ENCODE peak calls at places on chromosomes 16 and 17, in four cellular contexts. One of them, this sample, is unnamed.

GRCh38 chr17:81693491-81694360 is 9.4 kb upstream of the MRPL12 start:
- DNase-seq in GM23338: peak
- DNase-seq in endothelial cell of umbilical vein: no peak
- DNase-seq in H1: no peak
- DNase-seq in this sample: no peak

GRCh38 chr17:17676752-17677151 is 4.5 kb upstream of the RAI1 start:
- DNase-seq in GM23338: no peak
- DNase-seq in endothelial cell of umbilical vein: no peak
- DNase-seq in H1: no peak
- DNase-seq in this sample: no peak

GRCh38 chr17:38871247-38871991 is 1.6 kb downstream of the LASP1 start:
- DNase-seq in GM23338: peak
- DNase-seq in endothelial cell of umbilical vein: peak
- DNase-seq in H1: no peak
- DNase-seq in this sample: peak

GRCh38 chr17:39099686-39100293 is 51.6 kb downstream of the PLXDC1 start:
- DNase-seq in GM23338: no peak
- DNase-seq in endothelial cell of umbilical vein: no peak
- DNase-seq in H1: no peak
- DNase-seq in this sample: peak

GRCh38 chr16:88455610-88456355 is 2.7 kb downstream of the ZFPM1 start:
- DNase-seq in GM23338: peak
- DNase-seq in endothelial cell of umbilical vein: peak
- DNase-seq in H1: no peak
- DNase-seq in this sample: peak

GRCh38 chr17:17806611-17807010 is 30.2 kb downstream of the SREBF1 start:
- DNase-seq in GM23338: no peak
- DNase-seq in endothelial cell of umbilical vein: no peak
- DNase-seq in H1: no peak
- DNase-seq in this sample: no peak

GRCh38 chr16:27463741-27464662 is 62.0 kb downstream of the IL21R start:
- DNase-seq in GM23338: no peak
- DNase-seq in endothelial cell of umbilical vein: no peak
- DNase-seq in H1: no peak
- DNase-seq in this sample: no peak

GRCh38 chr16:48099455-48099854 is 56.3 kb downstream of the ABCC12 start:
- DNase-seq in GM23338: peak
- DNase-seq in endothelial cell of umbilical vein: no peak
- DNase-seq in H1: no peak
- DNase-seq in this sample: no peak

GRCh38 chr16:19094542-19095365 is 19.0 kb upstream of the ITPRIPL2 start:
- DNase-seq in GM23338: peak
- DNase-seq in endothelial cell of umbilical vein: no peak
- DNase-seq in H1: no peak
- DNase-seq in this sample: peak

GRCh38 chr17:59534583-59534982 is 30.8 kb upstream of the DHX40 start:
- DNase-seq in GM23338: peak
- DNase-seq in endothelial cell of umbilical vein: no peak
- DNase-seq in H1: no peak
- DNase-seq in this sample: no peak

GRCh38 chr17:70190959-70191805 is 21.9 kb downstream of the KCNJ2 start:
- DNase-seq in GM23338: peak
- DNase-seq in endothelial cell of umbilical vein: no peak
- DNase-seq in H1: no peak
- DNase-seq in this sample: no peak

GRCh38 chr16:21264226-21265036 is 13.7 kb downstream of the CRYM start:
- DNase-seq in GM23338: no peak
- DNase-seq in endothelial cell of umbilical vein: peak
- DNase-seq in H1: no peak
- DNase-seq in this sample: peak

GRCh38 chr16:4419402-4419801 is 3.0 kb upstream of the CORO7 start:
- DNase-seq in GM23338: no peak
- DNase-seq in endothelial cell of umbilical vein: no peak
- DNase-seq in H1: no peak
- DNase-seq in this sample: no peak

DNA sequence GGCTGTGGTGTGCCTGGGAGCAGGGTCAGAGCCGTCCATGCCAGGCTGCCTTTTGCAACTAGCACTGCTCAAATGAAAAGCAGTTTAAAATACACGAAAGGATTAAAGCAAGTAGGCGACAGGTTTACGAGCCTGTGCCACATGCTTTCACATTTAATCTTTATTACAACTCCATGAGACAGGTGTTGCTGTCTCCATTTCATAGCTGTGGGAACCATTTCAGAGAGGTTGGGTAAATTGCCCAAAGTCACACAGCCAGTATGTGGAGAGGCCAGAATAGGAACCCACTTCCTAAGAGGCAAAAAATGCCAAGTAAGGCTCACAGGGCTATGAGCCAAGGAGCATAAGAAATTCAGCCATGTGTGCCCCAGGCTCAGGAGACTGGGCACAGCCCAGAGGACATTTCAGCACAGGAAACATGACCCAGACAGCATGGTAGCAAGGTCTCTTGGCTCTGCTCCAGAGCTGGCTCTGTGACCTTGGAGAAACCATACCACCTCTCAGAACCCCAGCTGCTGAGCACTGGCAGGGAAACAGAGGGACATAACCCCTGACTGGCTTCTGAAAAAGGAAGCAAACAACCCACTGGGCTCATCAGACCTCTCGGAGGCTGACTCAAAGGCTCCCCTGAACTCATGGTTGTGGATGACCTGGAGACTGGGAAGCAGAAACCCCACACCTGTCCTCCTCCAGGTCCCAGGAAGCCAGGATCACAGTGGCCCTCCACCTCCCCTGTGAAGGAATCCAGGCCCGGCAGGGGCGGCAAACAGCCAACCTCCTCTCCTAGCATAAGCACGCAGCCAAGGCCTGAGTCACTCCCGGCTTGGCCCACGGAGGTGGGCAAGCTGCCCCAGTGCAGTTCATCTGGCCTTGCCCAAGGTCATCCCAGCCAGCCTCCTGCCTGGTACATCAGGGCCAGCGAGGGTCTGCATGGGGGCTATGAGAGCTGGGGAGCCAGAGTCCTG is 40.3 kb upstream of the MRPS23 start:
- DNase-seq in GM23338: no peak
- DNase-seq in endothelial cell of umbilical vein: peak
- DNase-seq in H1: no peak
- DNase-seq in this sample: peak
- TF ChIP-seq POLR2AphosphoS5 in GM23338: no peak
- TF ChIP-seq POLR2AphosphoS5 in endothelial cell of umbilical vein: peak
- TF ChIP-seq POLR2AphosphoS5 in H1: no peak
- TF ChIP-seq POLR2AphosphoS5 in this sample: peak

GRCh38 chr16:10929853-10930754 is 12.2 kb downstream of the DEXI start:
- DNase-seq in GM23338: no peak
- DNase-seq in endothelial cell of umbilical vein: no peak
- DNase-seq in H1: no peak
- DNase-seq in this sample: no peak
- H3K27ac ChIP-seq in GM23338: no peak
- H3K27ac ChIP-seq in endothelial cell of umbilical vein: no peak
- H3K27ac ChIP-seq in H1: no peak
- H3K27ac ChIP-seq in this sample: no peak

GRCh38 chr16:30698139-30698815 is 694 bp upstream of the SRCAP start:
- DNase-seq in GM23338: peak
- DNase-seq in endothelial cell of umbilical vein: peak
- DNase-seq in H1: peak
- DNase-seq in this sample: peak
- TF ChIP-seq POLR2AphosphoS5 in GM23338: peak
- TF ChIP-seq POLR2AphosphoS5 in endothelial cell of umbilical vein: peak
- TF ChIP-seq POLR2AphosphoS5 in H1: peak
- TF ChIP-seq POLR2AphosphoS5 in this sample: peak

GRCh38 chr16:85114909-85115567 is 2.8 kb upstream of the CIBAR2 start:
- DNase-seq in GM23338: peak
- DNase-seq in endothelial cell of umbilical vein: peak
- DNase-seq in H1: peak
- DNase-seq in this sample: peak
- H3K27ac ChIP-seq in GM23338: no peak
- H3K27ac ChIP-seq in endothelial cell of umbilical vein: peak
- H3K27ac ChIP-seq in H1: no peak
- H3K27ac ChIP-seq in this sample: peak

GRCh38 chr16:89700100-89700648 is 1.3 kb downstream of the SPATA2L start:
- DNase-seq in GM23338: peak
- DNase-seq in endothelial cell of umbilical vein: peak
- DNase-seq in H1: peak
- DNase-seq in this sample: peak
- TF ChIP-seq POLR2AphosphoS5 in GM23338: no peak
- TF ChIP-seq POLR2AphosphoS5 in endothelial cell of umbilical vein: peak
- TF ChIP-seq POLR2AphosphoS5 in H1: peak
- TF ChIP-seq POLR2AphosphoS5 in this sample: peak

GRCh38 chr17:74642556-74642955 is 19.0 kb upstream of the CD300E start:
- DNase-seq in GM23338: no peak
- DNase-seq in endothelial cell of umbilical vein: no peak
- DNase-seq in H1: no peak
- DNase-seq in this sample: no peak
- H3K27ac ChIP-seq in GM23338: no peak
- H3K27ac ChIP-seq in endothelial cell of umbilical vein: no peak
- H3K27ac ChIP-seq in H1: no peak
- H3K27ac ChIP-seq in this sample: no peak

GRCh38 chr17:57785032-57785431 is 39.9 kb upstream of the CCDC182 start:
- DNase-seq in GM23338: no peak
- DNase-seq in endothelial cell of umbilical vein: no peak
- DNase-seq in H1: no peak
- DNase-seq in this sample: peak
- TF ChIP-seq POLR2AphosphoS5 in GM23338: no peak
- TF ChIP-seq POLR2AphosphoS5 in endothelial cell of umbilical vein: no peak
- TF ChIP-seq POLR2AphosphoS5 in H1: no peak
- TF ChIP-seq POLR2AphosphoS5 in this sample: no peak

GRCh38 chr17:78174870-78175642 is 6.7 kb downstream of the SYNGR2 start:
- DNase-seq in GM23338: peak
- DNase-seq in endothelial cell of umbilical vein: no peak
- DNase-seq in H1: no peak
- DNase-seq in this sample: peak
- H3K27ac ChIP-seq in GM23338: peak
- H3K27ac ChIP-seq in endothelial cell of umbilical vein: no peak
- H3K27ac ChIP-seq in H1: no peak
- H3K27ac ChIP-seq in this sample: peak

GRCh38 chr17:33534063-33534462 is 241.0 kb upstream of the ASIC2 start:
- DNase-seq in GM23338: no peak
- DNase-seq in endothelial cell of umbilical vein: no peak
- DNase-seq in H1: no peak
- DNase-seq in this sample: no peak
- TF ChIP-seq POLR2AphosphoS5 in GM23338: no peak
- TF ChIP-seq POLR2AphosphoS5 in endothelial cell of umbilical vein: no peak
- TF ChIP-seq POLR2AphosphoS5 in H1: no peak
- TF ChIP-seq POLR2AphosphoS5 in this sample: no peak

This sample was measured in transverse colon.